ENCODE peak calls at places on chromosomes 7 and 10, in eight cellular contexts. Q, G, T, K, N, R, J and M are unnamed samples.

GRCh38 chr7:98617960-98618418 is 904 bp downstream of the NPTX2 start:
- DNase-seq in K (no peak), N (no peak), Q (no peak), G (no peak), T (no peak), J (no peak), R (no peak), M (no peak)

GRCh38 chr10:44352316-44353127 is 32.4 kb downstream of the CXCL12 start:
- DNase-seq in Q (no peak), K (no peak), J (no peak), R (peak), T (no peak), G (no peak), N (peak), M (no peak)

GRCh38 chr7:22728416-22729029 is 1.5 kb downstream of the IL6 start:
- DNase-seq in R (peak), T (no peak), K (peak), G (no peak), Q (peak), J (no peak), N (peak), M (peak)

GRCh38 chr7:74027683-74028320 is at the start of gene ELN:
- DNase-seq in K (no peak), R (peak), G (no peak), J (no peak), N (no peak), Q (no peak), T (peak), M (no peak)

GRCh38 chr10:84348860-84349259 is 20.5 kb downstream of the CCSER2 start:
- DNase-seq in Q (no peak), N (peak), J (no peak), K (no peak), R (peak), G (no peak), T (no peak), M (peak)

GRCh38 chr10:58704226-58705200 is 191.8 kb downstream of the BICC1 start:
- DNase-seq in N (peak), T (peak), R (peak), G (no peak), Q (no peak), K (peak), J (no peak), M (peak)

GRCh38 chr10:36119439-36119838 is 477.3 kb upstream of the FZD8 start:
- DNase-seq in T (no peak), N (no peak), J (no peak), R (no peak), G (no peak), Q (no peak), K (no peak), M (no peak)

GRCh38 chr10:19832624-19833507 is 16.6 kb downstream of the PLXDC2 start:
- DNase-seq in K (no peak), Q (peak), R (no peak), G (no peak), T (no peak), J (no peak), N (no peak), M (peak)

GRCh38 chr10:88243847-88244730 is 339.0 kb downstream of the RNLS start:
- DNase-seq in R (no peak), J (no peak), T (no peak), G (no peak), Q (no peak), K (peak), N (peak), M (peak)

GRCh38 chr10:43192824-43193223 is 54.6 kb downstream of the CSGALNACT2 start:
- DNase-seq in Q (no peak), T (no peak), G (no peak), R (no peak), N (no peak), J (no peak), K (no peak), M (no peak)

GRCh38 chr10:20892796-20893195 is 4.3 kb downstream of the NEBL start:
- DNase-seq in J (no peak), N (no peak), Q (no peak), R (no peak), K (no peak), T (no peak), G (no peak), M (peak)

GRCh38 chr10:43198682-43199005 is 60.4 kb downstream of the CSGALNACT2 start:
- DNase-seq in G (no peak), J (no peak), T (no peak), R (no peak), N (no peak), K (no peak), Q (no peak), M (no peak)

GRCh38 chr7:75875113-75876080 is 3.4 kb upstream of the RHBDD2 start:
- DNase-seq in T (no peak), R (no peak), N (no peak), J (no peak), K (no peak), G (no peak), Q (no peak), M (no peak)

GRCh38 chr7:149885191-149886017 is 11.6 kb downstream of the ATP6V0E2 start:
- DNase-seq in R (no peak), Q (no peak), G (no peak), J (no peak), T (no peak), N (peak), K (no peak), M (no peak)

GRCh38 chr7:94436018-94436604 is 41.4 kb downstream of the COL1A2 start:
- DNase-seq in K (peak), T (no peak), J (peak), N (peak), R (peak), G (peak), Q (peak), M (peak)

GRCh38 chr10:43407148-43407575 is 1.8 kb downstream of the HNRNPF start:
- DNase-seq in N (peak), T (no peak), G (peak), J (peak), K (peak), Q (no peak), R (peak), M (peak)

GRCh38 chr10:77582710-77583115 is 54.9 kb downstream of the KCNMA1 start:
- DNase-seq in G (no peak), R (peak), N (peak), Q (peak), K (peak), T (no peak), J (no peak), M (peak)

GRCh38 chr10:103493911-103494877 is 689 bp downstream of the NEURL1 start:
- DNase-seq in R (no peak), Q (no peak), N (no peak), T (no peak), K (no peak), J (peak), G (peak), M (peak)

GRCh38 chr10:48461623-48462481 is 143.0 kb downstream of the ARHGAP22 start:
- DNase-seq in T (no peak), K (no peak), J (no peak), G (no peak), N (no peak), R (no peak), Q (no peak), M (no peak)

GRCh38 chr7:40536406-40536805 is 401.6 kb downstream of the SUGCT start:
- DNase-seq in K (no peak), N (no peak), T (no peak), Q (no peak), G (no peak), R (peak), J (no peak), M (peak)

GRCh38 chr10:29981510-29981909 is 77.9 kb downstream of the JCAD start:
- DNase-seq in Q (no peak), R (no peak), J (no peak), T (no peak), G (no peak), N (no peak), K (no peak), M (no peak)

GRCh38 chr10:10209152-10209551 is 808.5 kb upstream of the CELF2 start:
- DNase-seq in J (no peak), K (peak), G (no peak), R (peak), N (no peak), Q (no peak), T (peak), M (peak)

GRCh38 chr7:70698219-70698832 is 433.6 kb upstream of the GALNT17 start:
- DNase-seq in N (peak), Q (peak), G (no peak), K (peak), R (peak), J (no peak), T (peak), M (peak)

GRCh38 chr7:19619122-19619521 is 89.7 kb downstream of the POLR1F start:
- DNase-seq in T (no peak), R (no peak), K (no peak), Q (no peak), J (no peak), N (peak), G (no peak), M (no peak)

GRCh38 chr10:122559228-122559627 is 1.3 kb upstream of the DMBT1 start:
- DNase-seq in Q (no peak), T (no peak), G (no peak), N (no peak), K (no peak), J (no peak), R (no peak), M (no peak)

GRCh38 chr7:126856691-126857291 is 395.9 kb downstream of the GRM8 start:
- DNase-seq in N (peak), R (no peak), Q (peak), T (no peak), K (no peak), G (no peak), J (no peak), M (no peak)

GRCh38 chr7:45921699-45922519 is 837 bp upstream of the IGFBP3 start:
- DNase-seq in J (no peak), T (no peak), R (peak), K (peak), N (peak), Q (no peak), G (no peak), M (peak)

GRCh38 chr7:47194516-47194915 is 387.4 kb downstream of the TNS3 start:
- DNase-seq in K (no peak), R (no peak), T (no peak), J (no peak), N (no peak), G (no peak), Q (no peak), M (no peak)

GRCh38 chr7:40749877-40750276 is 615.1 kb downstream of the SUGCT start:
- DNase-seq in T (no peak), J (no peak), R (peak), G (no peak), K (no peak), Q (no peak), N (peak), M (peak)

GRCh38 chr7:4479367-4480039 is 202.6 kb upstream of the FOXK1 start:
- DNase-seq in T (no peak), R (no peak), J (no peak), N (peak), G (no peak), K (peak), Q (peak), M (peak)

GRCh38 chr7:149869291-149869650 is 4.5 kb upstream of the ATP6V0E2 start:
- DNase-seq in K (no peak), G (no peak), Q (no peak), J (no peak), T (no peak), N (no peak), R (no peak), M (no peak)

GRCh38 chr10:31353574-31353973 is 34.6 kb downstream of the ZEB1 start:
- DNase-seq in J (no peak), T (peak), G (peak), Q (peak), K (peak), R (peak), N (peak), M (peak)

GRCh38 chr10:11429439-11430052 is 181.9 kb downstream of the USP6NL start:
- DNase-seq in Q (no peak), N (no peak), K (no peak), T (no peak), J (no peak), G (no peak), R (no peak), M (peak)

GRCh38 chr10:86900955-86901354 is 56.5 kb downstream of the MMRN2 start:
- DNase-seq in G (no peak), K (peak), R (peak), T (peak), J (no peak), N (peak), Q (no peak), M (no peak)

GRCh38 chr10:115063702-115064479 is 29.3 kb upstream of the ATRNL1 start:
- DNase-seq in R (peak), T (peak), N (no peak), J (no peak), K (no peak), G (no peak), Q (no peak), M (no peak)

GRCh38 chr7:2022021-2022409 is 210.7 kb downstream of the MAD1L1 start:
- DNase-seq in R (no peak), T (no peak), G (no peak), K (no peak), J (no peak), N (no peak), Q (no peak), M (no peak)